ENCODE peak calls at places on chromosome 19, in six cellular contexts. Y is K562, S is GM23338, L is HCT116, U is endothelial cell of umbilical vein, C is GM12878. V is an unnamed sample.

GRCh38 chr19:17243340-17243853 is 2.3 kb downstream of the NR2F6 start:
- DNase-seq in C (no peak), U (no peak), Y (no peak), S (no peak), L (no peak), V (no peak)

GRCh38 chr19:57788114-57788692 is 18.7 kb downstream of the ZNF586 start:
- DNase-seq in C (no peak), S (no peak), Y (no peak), U (no peak), L (no peak), V (no peak)

GRCh38 chr19:53537523-53538377 is at the start of gene ZNF331:
- DNase-seq in U (peak), Y (no peak), L (no peak), S (peak), C (peak), V (no peak)

GRCh38 chr19:38685666-38686529 is 38.4 kb downstream of the ACTN4 start:
- DNase-seq in Y (peak), S (peak), U (peak), L (peak), C (no peak), V (no peak)

GRCh38 chr19:34994643-34995471 is 5.3 kb upstream of the GRAMD1A start:
- DNase-seq in U (peak), L (no peak), S (no peak), Y (no peak), C (no peak), V (no peak)

GRCh38 chr19:9808855-9809646 is 9.8 kb downstream of the FBXL12 start:
- DNase-seq in S (no peak), C (no peak), U (no peak), Y (no peak), L (no peak), V (no peak)

GRCh38 chr19:16631465-16631864 is 3.5 kb upstream of the MED26 start:
- DNase-seq in L (no peak), U (no peak), S (no peak), Y (no peak), C (no peak), V (no peak)

GRCh38 chr19:1110809-1111640 is 7.2 kb downstream of the GPX4 start:
- DNase-seq in C (no peak), Y (no peak), U (no peak), L (no peak), S (no peak), V (no peak)

GRCh38 chr19:44712864-44713515 is 14.0 kb downstream of the CEACAM16 start:
- DNase-seq in S (peak), L (no peak), Y (no peak), C (no peak), U (no peak), V (no peak)

GRCh38 chr19:15891434-15891833 is 6.4 kb downstream of the CYP4F2 start:
- DNase-seq in C (no peak), L (no peak), Y (no peak), U (no peak), S (no peak), V (no peak)

GRCh38 chr19:33390120-33390907 is 16.8 kb downstream of the CEBPG start:
- DNase-seq in Y (no peak), S (no peak), C (no peak), U (peak), L (no peak), V (no peak)

GRCh38 chr19:18339703-18340102 is 695 bp upstream of the PGPEP1 start:
- DNase-seq in U (no peak), L (no peak), C (no peak), Y (peak), S (peak), V (no peak)

GRCh38 chr19:29537601-29538000 is 11.8 kb downstream of the VSTM2B start:
- DNase-seq in L (no peak), S (no peak), Y (no peak), U (no peak), C (no peak), V (no peak)

GRCh38 chr19:53621885-53622710 is 9.7 kb upstream of the DPRX start:
- DNase-seq in U (no peak), Y (no peak), C (no peak), S (no peak), L (no peak), V (no peak)

GRCh38 chr19:55172741-55173140 is 6.3 kb upstream of the DNAAF3 start:
- DNase-seq in L (no peak), Y (no peak), U (no peak), C (no peak), S (no peak), V (no peak)

GRCh38 chr19:46224773-46225172 is 4.8 kb upstream of the IGFL1 start:
- DNase-seq in S (no peak), L (no peak), Y (no peak), U (no peak), C (no peak), V (no peak)

GRCh38 chr19:45667620-45668341 is at the start of gene GIPR:
- DNase-seq in U (no peak), S (peak), Y (peak), C (no peak), L (peak), V (no peak)

GRCh38 chr19:32936065-32936464 is 35.7 kb downstream of the CEP89 start:
- DNase-seq in C (no peak), Y (no peak), L (no peak), U (no peak), S (no peak), V (no peak)

GRCh38 chr19:4328243-4328990 is 10.2 kb downstream of the STAP2 start:
- DNase-seq in L (peak), U (peak), Y (peak), C (peak), S (peak), V (peak)

GRCh38 chr19:4365341-4365740 is 22.0 kb downstream of the MPND start:
- DNase-seq in C (no peak), U (no peak), Y (no peak), S (no peak), L (no peak), V (no peak)

GRCh38 chr19:30369833-30370232 is 2.4 kb upstream of the ZNF536 start:
- DNase-seq in L (no peak), C (no peak), Y (no peak), S (no peak), U (no peak), V (no peak)

GRCh38 chr19:7619671-7620441 is 9.5 kb downstream of the XAB2 start:
- DNase-seq in Y (no peak), S (no peak), C (no peak), L (no peak), U (no peak), V (no peak)

GRCh38 chr19:16496613-16496983 is 404 bp downstream of the C19orf44 start:
- DNase-seq in U (no peak), C (no peak), S (peak), L (no peak), Y (no peak), V (no peak)

GRCh38 chr19:34189917-34190425 is 17.7 kb downstream of the LSM14A start:
- DNase-seq in L (no peak), U (no peak), Y (no peak), C (no peak), S (no peak), V (no peak)

GRCh38 chr19:6891761-6892385 is 4.5 kb downstream of the ADGRE1 start:
- DNase-seq in S (no peak), U (no peak), Y (no peak), C (no peak), L (no peak), V (peak)

GRCh38 chr19:18366027-18366435 is 19.9 kb upstream of the GDF15 start:
- DNase-seq in Y (no peak), C (no peak), S (no peak), U (peak), L (no peak), V (no peak)

GRCh38 chr19:16516381-16516780 is 20.2 kb downstream of the C19orf44 start:
- DNase-seq in U (no peak), Y (no peak), C (no peak), S (no peak), L (no peak), V (no peak)

GRCh38 chr19:23817519-23817918 is 58.8 kb upstream of the ZNF681 start:
- DNase-seq in U (no peak), C (no peak), Y (peak), S (peak), L (peak), V (no peak)

GRCh38 chr19:11699931-11700794 is 38.6 kb downstream of the ZNF823 start:
- DNase-seq in C (no peak), U (peak), L (peak), Y (peak), S (peak), V (peak)

GRCh38 chr19:42831221-42832019 is 48.1 kb downstream of the PSG1 start:
- DNase-seq in U (no peak), C (no peak), S (no peak), Y (no peak), L (peak), V (no peak)

GRCh38 chr19:18416778-18417249 is 2.4 kb upstream of the SSBP4 start:
- DNase-seq in U (peak), L (no peak), C (no peak), Y (peak), S (peak), V (no peak)

GRCh38 chr19:58474291-58474996 is 1.7 kb upstream of the ZNF446 start:
- DNase-seq in L (no peak), S (no peak), Y (no peak), C (no peak), U (no peak), V (no peak)

GRCh38 chr19:3224346-3225325 is at the start of gene CELF5:
- DNase-seq in L (no peak), C (no peak), S (peak), U (no peak), Y (peak), V (no peak)

GRCh38 chr19:3222709-3223108 is 1.8 kb upstream of the CELF5 start:
- DNase-seq in Y (no peak), L (no peak), S (no peak), C (no peak), U (no peak), V (no peak)

GRCh38 chr19:3229346-3229743 is 4.9 kb downstream of the CELF5 start:
- DNase-seq in C (no peak), L (no peak), U (no peak), Y (no peak), S (no peak), V (no peak)

GRCh38 chr19:3227054-3227626 is 2.7 kb downstream of the CELF5 start:
- DNase-seq in Y (no peak), L (no peak), C (no peak), S (no peak), U (no peak), V (no peak)

DNA sequence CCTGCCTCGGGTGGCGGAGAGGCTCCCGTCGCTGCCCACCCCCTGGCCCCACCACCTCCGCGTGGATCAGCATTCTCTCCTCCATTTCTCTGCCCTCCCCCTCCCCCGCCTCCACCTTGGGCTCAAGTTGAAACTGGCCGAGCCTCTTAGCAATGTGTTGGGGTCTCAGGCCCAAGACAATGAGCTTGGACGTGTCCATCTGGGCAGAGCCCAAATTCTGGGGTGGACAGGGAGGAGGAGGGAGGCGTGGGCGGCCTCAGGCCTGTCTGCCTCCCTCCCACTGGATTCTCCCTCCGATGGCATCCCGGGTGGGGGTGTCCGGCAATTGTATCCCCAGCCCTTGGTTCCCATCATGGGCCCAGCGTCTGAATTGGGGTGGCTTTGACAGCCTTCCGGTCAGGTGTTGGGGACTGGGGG is 1.2 kb downstream of the CELF5 start:
- DNase-seq in S (peak), C (no peak), L (no peak), U (no peak), Y (no peak), V (no peak)
- TF ChIP-seq EZH2 in S (no peak), C (no peak), L (no peak), U (no peak), Y (no peak), V (no peak)

GRCh38 chr19:48890551-48890950 is 8.0 kb downstream of the TULP2 start:
- DNase-seq in C (no peak), Y (no peak), U (no peak), S (no peak), L (no peak), V (no peak)
- H3K4me3 ChIP-seq in C (no peak), Y (no peak), U (no peak), S (no peak), L (no peak), V (no peak)

GRCh38 chr19:13024958-13025653 is 29.8 kb downstream of the NFIX start:
- DNase-seq in U (peak), C (no peak), Y (no peak), L (no peak), S (peak), V (no peak)
- TF ChIP-seq POLR2AphosphoS5 in U (no peak), C (no peak), Y (no peak), L (no peak), S (no peak), V (no peak)

GRCh38 chr19:49428547-49429451 is 3.6 kb downstream of the GFY start:
- DNase-seq in C (no peak), S (no peak), U (no peak), Y (no peak), L (no peak), V (no peak)
- TF ChIP-seq EZH2 in C (no peak), S (no peak), U (peak), Y (no peak), L (no peak), V (no peak)

GRCh38 chr19:50477751-50478515 is 1.3 kb upstream of the GARIN5A start:
- DNase-seq in S (no peak), Y (no peak), L (no peak), C (no peak), U (no peak), V (no peak)
- H3K4me3 ChIP-seq in S (no peak), Y (no peak), L (peak), C (peak), U (no peak), V (no peak)

DNA sequence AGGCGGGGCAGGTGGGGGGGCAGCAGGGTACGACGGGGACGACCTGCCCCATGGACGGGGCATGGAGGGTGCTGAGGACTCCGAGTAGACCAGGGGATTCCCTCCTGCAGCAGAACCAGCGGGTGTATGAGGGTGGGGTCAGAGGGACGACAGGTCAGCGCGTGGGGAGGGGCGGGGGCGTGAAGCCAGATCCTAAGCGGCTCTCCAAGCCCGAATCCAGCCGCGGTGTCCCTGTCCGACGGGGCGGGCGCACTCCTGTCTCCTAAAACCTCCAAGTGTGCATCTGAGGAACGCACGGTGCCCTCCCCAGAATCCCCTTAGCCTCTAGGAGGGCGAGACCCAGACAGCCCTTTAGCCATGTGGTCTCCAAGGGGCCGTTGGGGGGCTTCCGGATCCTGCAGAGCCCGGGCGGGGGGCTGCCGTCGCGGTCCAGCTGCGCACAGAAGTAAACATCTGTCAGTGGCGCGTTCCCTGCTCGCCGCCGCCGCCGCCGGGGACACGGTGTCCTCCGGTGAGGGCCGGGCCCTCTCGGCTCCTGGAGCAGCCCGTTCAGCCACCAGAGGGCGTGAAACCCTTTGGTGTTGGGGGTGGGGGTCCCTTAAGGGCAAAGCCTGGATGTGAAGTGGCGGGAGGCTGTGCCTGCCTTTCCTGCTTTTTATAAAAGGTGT is 732 bp downstream of the NRTN start:
- DNase-seq in L (no peak), S (peak), C (no peak), Y (peak), U (peak), V (no peak)
- TF ChIP-seq POLR2AphosphoS5 in L (no peak), S (no peak), C (no peak), Y (no peak), U (no peak), V (no peak)

DNA sequence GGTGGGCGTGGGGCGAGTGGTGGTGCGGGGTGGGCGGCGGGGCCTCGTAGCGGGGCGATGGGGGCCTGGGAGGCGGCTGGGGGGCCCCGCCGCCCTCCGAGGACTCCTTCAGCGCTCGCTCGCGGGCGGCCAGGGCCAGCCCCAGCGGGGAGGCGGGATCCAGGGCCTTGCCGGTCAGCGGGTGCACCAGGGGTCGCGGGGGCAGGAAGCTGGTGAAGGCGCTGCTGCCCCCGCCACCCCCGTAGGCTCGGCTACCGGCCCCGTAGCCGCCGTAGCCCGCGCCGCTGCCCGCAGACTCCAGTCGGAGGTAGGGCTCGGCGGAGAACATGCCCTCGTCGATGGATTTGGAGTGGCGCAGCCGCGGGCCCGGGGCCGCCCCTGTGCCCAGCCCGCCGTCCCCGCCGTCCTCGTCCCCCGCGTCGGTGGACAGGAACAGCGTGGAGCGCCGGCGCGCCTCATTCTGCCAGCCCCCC is 18.6 kb downstream of the C19orf81 start:
- DNase-seq in L (no peak), U (no peak), Y (no peak), C (no peak), S (peak), V (no peak)
- TF ChIP-seq EZH2 in L (no peak), U (peak), Y (no peak), C (no peak), S (peak), V (no peak)